ENCODE peak calls at places on chromosomes 11 and 22, in ten cellular contexts. Y, A, I, H, Q, O, M, R, W and P are unnamed samples.

GRCh38 chr11:110207089-110207488 is 89.3 kb downstream of the RDX start:
- DNase-seq in Y (no peak), R (no peak), O (no peak), A (no peak), Q (no peak), M (no peak), W (no peak), I (no peak), H (no peak), P (no peak)

GRCh38 chr11:76740772-76741171 is 42.4 kb upstream of the TSKU start:
- DNase-seq in H (no peak), M (no peak), R (no peak), I (no peak), Q (no peak), O (no peak), W (no peak), A (no peak), Y (no peak), P (no peak)

GRCh38 chr11:65381721-65382035 is 768 bp downstream of the SLC25A45 start:
- DNase-seq in Q (no peak), M (no peak), I (no peak), R (no peak), W (no peak), Y (no peak), O (no peak), H (no peak), A (peak; percentile 6), P (no peak)

GRCh38 chr11:45042560-45042959 is 91.9 kb upstream of the TP53I11 start:
- DNase-seq in A (no peak), Y (no peak), H (no peak), W (no peak), O (no peak), I (no peak), M (no peak), Q (peak; percentile 19), R (no peak), P (no peak)

GRCh38 chr11:72583177-72583553 is 91.1 kb downstream of the PDE2A start:
- DNase-seq in R (no peak), Y (no peak), O (no peak), I (no peak), W (no peak), H (no peak), M (no peak), Q (no peak), A (no peak), P (peak; percentile 38)

GRCh38 chr11:11137339-11137738 is 215.7 kb downstream of the CSNK2A3 start:
- DNase-seq in Y (no peak), R (no peak), M (no peak), H (no peak), Q (no peak), W (no peak), I (no peak), O (no peak), A (no peak), P (no peak)

GRCh38 chr22:49726701-49727101 is 101.0 kb downstream of the BRD1 start:
- DNase-seq in O (no peak), H (no peak), M (no peak), A (no peak), R (no peak), I (no peak), W (no peak), Y (no peak), Q (no peak), P (no peak)

GRCh38 chr11:1832181-1832988 is 2.4 kb upstream of the SYT8 start:
- DNase-seq in Q (peak; percentile 19), Y (peak; percentile 79), O (no peak), W (peak; percentile 76), M (peak; percentile 68), R (peak; percentile 34), H (peak; percentile 69), I (peak; percentile 75), A (no peak), P (peak; percentile 84)

GRCh38 chr11:36238881-36239280 is 50.3 kb downstream of the COMMD9 start:
- DNase-seq in W (no peak), R (no peak), H (no peak), O (no peak), I (no peak), Q (no peak), M (no peak), A (no peak), Y (no peak), P (no peak)

GRCh38 chr22:48820481-48821345 is 1007.0 kb downstream of the BRD1 start:
- DNase-seq in Q (no peak), R (no peak), M (no peak), Y (no peak), A (no peak), H (no peak), O (no peak), W (no peak), I (no peak), P (peak; percentile 28)

GRCh38 chr11:29282088-29282487 is 734.7 kb downstream of the KCNA4 start:
- DNase-seq in O (peak; percentile 75), R (no peak), A (peak; percentile 96), Y (no peak), Q (peak; percentile 87), I (no peak), M (no peak), W (no peak), H (no peak), P (no peak)

GRCh38 chr11:64419818-64420485 is 61.0 kb downstream of the RPS6KA4 start:
- DNase-seq in A (peak; percentile 13), H (no peak), I (no peak), O (no peak), Y (no peak), W (no peak), Q (no peak), M (no peak), R (no peak), P (no peak)

GRCh38 chr22:45534339-45535192 is 31.9 kb downstream of the FBLN1 start:
- DNase-seq in W (no peak), R (no peak), O (no peak), Q (no peak), H (no peak), M (no peak), Y (no peak), A (no peak), I (no peak), P (no peak)

GRCh38 chr22:39348909-39349505 is 784 bp upstream of the SYNGR1 start:
- DNase-seq in R (no peak), A (no peak), W (peak; percentile 38), Q (no peak), H (no peak), M (no peak), O (no peak), I (no peak), Y (peak; percentile 25), P (no peak)

GRCh38 chr22:32696089-32696488 is 105.4 kb upstream of the TIMP3 start:
- DNase-seq in H (no peak), Q (no peak), Y (no peak), O (no peak), I (no peak), A (no peak), M (no peak), W (no peak), R (no peak), P (no peak)

GRCh38 chr11:45607995-45608394 is 57.4 kb downstream of the CHST1 start:
- DNase-seq in O (no peak), W (no peak), A (no peak), I (no peak), R (no peak), H (no peak), M (no peak), Q (peak; percentile 77), Y (no peak), P (no peak)

GRCh38 chr11:32905028-32905667 is 12.5 kb downstream of the QSER1 start:
- DNase-seq in Q (no peak), I (no peak), R (no peak), Y (no peak), W (no peak), O (no peak), M (no peak), H (no peak), A (no peak), P (no peak)

GRCh38 chr22:32522237-32522636 is 47.6 kb downstream of the FBXO7 start:
- DNase-seq in M (no peak), A (no peak), I (no peak), Q (no peak), R (no peak), O (no peak), H (no peak), Y (no peak), W (no peak), P (no peak)

GRCh38 chr22:17638182-17638431 is 450 bp upstream of the BCL2L13 start:
- DNase-seq in Y (no peak), H (no peak), O (no peak), A (no peak), Q (peak; percentile 69), R (no peak), W (no peak), M (no peak), I (no peak), P (no peak)

GRCh38 chr22:17990167-17990566 is 34.2 kb downstream of the MICAL3 start:
- DNase-seq in O (no peak), M (no peak), A (no peak), R (no peak), Q (no peak), I (no peak), H (no peak), Y (no peak), W (no peak), P (no peak)

GRCh38 chr22:48084041-48084748 is 1321.7 kb downstream of the TBC1D22A start:
- DNase-seq in A (no peak), O (no peak), M (no peak), I (no peak), Y (no peak), H (no peak), Q (no peak), R (no peak), W (no peak), P (peak; percentile 54)

GRCh38 chr11:71178076-71178475 is 74.3 kb downstream of the SHANK2 start:
- DNase-seq in O (no peak), W (no peak), A (peak; percentile 1), Q (no peak), M (no peak), I (no peak), R (no peak), Y (no peak), H (no peak), P (no peak)

GRCh38 chr11:131748146-131749050 is 378.0 kb downstream of the NTM start:
- DNase-seq in M (peak; percentile 48), Y (peak; percentile 45), I (no peak), R (peak; percentile 64), Q (peak; percentile 47), O (no peak), W (no peak), H (no peak), A (peak; percentile 57), P (peak; percentile 68)